ENCODE peak calls at places on chromosome 15, in nine cellular contexts. D is AG04449, W is cardiac fibroblast, R is lower leg skin, F is HCT116, H is mesendoderm, A is left lung, V is AG10803, N is DND-41. O is an unnamed sample.

GRCh38 chr15:63860161-63860954 is 26.6 kb upstream of the HERC1 start:
- DNase-seq in D (no peak), W (no peak), R (no peak), F (no peak), H (no peak), A (no peak), V (no peak), N (peak; percentile 73), O (no peak)

GRCh38 chr15:48975713-48976419 is 12.1 kb upstream of the SHC4 start:
- DNase-seq in D (no peak), W (peak; percentile 81), R (peak; percentile 47), F (peak; percentile 51), H (peak; percentile 92), A (peak; percentile 94), V (peak; percentile 73), N (peak; percentile 84), O (peak; percentile 69)

GRCh38 chr15:35484231-35484945 is 61.6 kb downstream of the DPH6 start:
- DNase-seq in D (no peak), W (peak; percentile 9), R (no peak), F (no peak), H (peak; percentile 6), A (no peak), V (no peak), N (no peak), O (no peak)

GRCh38 chr15:83110361-83110760 is 2.9 kb downstream of the TM6SF1 start:
- DNase-seq in D (no peak), W (no peak), R (no peak), F (no peak), H (no peak), A (no peak), V (no peak), N (no peak), O (no peak)

GRCh38 chr15:36334059-36334458 is 245.4 kb upstream of the CDIN1 start:
- DNase-seq in D (no peak), W (peak; percentile 51), R (no peak), F (no peak), H (peak; percentile 26), A (no peak), V (peak; percentile 43), N (no peak), O (peak; percentile 66)

GRCh38 chr15:71687902-71688508 is 122.3 kb upstream of the NR2E3 start:
- DNase-seq in D (peak; percentile 44), W (peak; percentile 50), R (no peak), F (no peak), H (no peak), A (no peak), V (no peak), N (no peak), O (peak; percentile 64)

GRCh38 chr15:70501849-70502248 is 261.5 kb downstream of the UACA start:
- DNase-seq in D (no peak), W (no peak), R (no peak), F (no peak), H (no peak), A (no peak), V (no peak), N (no peak), O (no peak)

GRCh38 chr15:33154366-33155166 is 39.9 kb downstream of the FMN1 start:
- DNase-seq in D (peak; percentile 86), W (peak; percentile 68), R (peak; percentile 73), F (no peak), H (no peak), A (no peak), V (peak; percentile 92), N (no peak), O (peak; percentile 51)

GRCh38 chr15:45588199-45588910 is 1.2 kb downstream of the BLOC1S6 start:
- DNase-seq in D (no peak), W (peak; percentile 30), R (no peak), F (no peak), H (no peak), A (no peak), V (no peak), N (no peak), O (no peak)

GRCh38 chr15:42359249-42359648 is at the start of gene CAPN3:
- DNase-seq in D (no peak), W (no peak), R (no peak), F (no peak), H (no peak), A (no peak), V (no peak), N (no peak), O (no peak)

GRCh38 chr15:62739507-62739906 is 303.0 kb upstream of the TPM1 start:
- DNase-seq in D (peak; percentile 71), W (peak; percentile 61), R (no peak), F (no peak), H (peak; percentile 81), A (no peak), V (peak; percentile 76), N (no peak), O (peak; percentile 29)

GRCh38 chr15:82936966-82937647 is 15.4 kb downstream of the HOMER2 start:
- DNase-seq in D (no peak), W (peak; percentile 32), R (no peak), F (no peak), H (no peak), A (no peak), V (peak; percentile 73), N (no peak), O (peak; percentile 39)

GRCh38 chr15:22265056-22265945 is 185.0 kb downstream of the OR4M2 start:
- DNase-seq in D (no peak), W (no peak), R (no peak), F (no peak), H (no peak), A (no peak), V (no peak), N (no peak), O (no peak)

GRCh38 chr15:75861750-75862402 is 18.6 kb downstream of the UBE2Q2 start:
- DNase-seq in D (no peak), W (peak; percentile 34), R (no peak), F (no peak), H (no peak), A (no peak), V (peak; percentile 31), N (no peak), O (peak; percentile 24)

GRCh38 chr15:37773111-37773860 is 161.2 kb upstream of the TMCO5A start:
- DNase-seq in D (peak; percentile 87), W (peak; percentile 54), R (no peak), F (no peak), H (no peak), A (no peak), V (peak; percentile 82), N (no peak), O (peak; percentile 81)

GRCh38 chr15:39243396-39243795 is 337.5 kb upstream of the THBS1 start:
- DNase-seq in D (no peak), W (peak; percentile 28), R (no peak), F (no peak), H (peak; percentile 28), A (no peak), V (peak; percentile 90), N (no peak), O (no peak)

GRCh38 chr15:88904808-88905327 is 8.3 kb downstream of the MFGE8 start:
- DNase-seq in D (no peak), W (peak; percentile 85), R (peak; percentile 86), F (no peak), H (peak; percentile 91), A (peak; percentile 90), V (peak; percentile 76), N (peak; percentile 79), O (peak; percentile 70)

GRCh38 chr15:98526094-98526493 is 122.2 kb upstream of the IGF1R start:
- DNase-seq in D (no peak), W (no peak), R (no peak), F (no peak), H (no peak), A (no peak), V (no peak), N (no peak), O (no peak)
- H3K4me3 ChIP-seq in D (no peak overlapping the region), W (no peak overlapping the region), R (no peak overlapping the region), F (no peak overlapping the region), H (no peak overlapping the region), A (no peak overlapping the region), V (no peak overlapping the region), N (no peak overlapping the region), O (no peak overlapping the region)

GRCh38 chr15:68843425-68844311 is 23.0 kb upstream of the ANP32A start:
- DNase-seq in D (no peak), W (peak; percentile 29), R (no peak), F (no peak), H (peak; percentile 69), A (peak; percentile 82), V (no peak), N (no peak), O (peak; percentile 1)
- H3K4me3 ChIP-seq in D (peak overlapping the region; percentile 40), W (peak overlapping the region; percentile 24), R (no peak overlapping the region), F (no peak overlapping the region), H (no peak overlapping the region), A (peak overlapping the region; percentile 9), V (peak overlapping the region; percentile 42), N (no peak overlapping the region), O (peak overlapping the region; percentile 50)

GRCh38 chr15:95298729-95299128 is 1031.8 kb upstream of the NR2F2 start:
- DNase-seq in D (no peak), W (no peak), R (no peak), F (no peak), H (no peak), A (no peak), V (no peak), N (peak; percentile 8), O (no peak)

GRCh38 chr15:95302809-95303208 is 1027.7 kb upstream of the NR2F2 start:
- DNase-seq in D (no peak), W (no peak), R (no peak), F (no peak), H (no peak), A (no peak), V (no peak), N (no peak), O (no peak)

GRCh38 chr15:95303659-95304058 is 1026.8 kb upstream of the NR2F2 start:
- DNase-seq in D (no peak), W (no peak), R (no peak), F (no peak), H (no peak), A (no peak), V (no peak), N (no peak), O (no peak)

GRCh38 chr15:95302206-95302605 is 1028.3 kb upstream of the NR2F2 start:
- DNase-seq in D (no peak), W (peak; percentile 80), R (no peak), F (no peak), H (peak; percentile 79), A (no peak), V (peak; percentile 17), N (no peak), O (no peak)

DNA sequence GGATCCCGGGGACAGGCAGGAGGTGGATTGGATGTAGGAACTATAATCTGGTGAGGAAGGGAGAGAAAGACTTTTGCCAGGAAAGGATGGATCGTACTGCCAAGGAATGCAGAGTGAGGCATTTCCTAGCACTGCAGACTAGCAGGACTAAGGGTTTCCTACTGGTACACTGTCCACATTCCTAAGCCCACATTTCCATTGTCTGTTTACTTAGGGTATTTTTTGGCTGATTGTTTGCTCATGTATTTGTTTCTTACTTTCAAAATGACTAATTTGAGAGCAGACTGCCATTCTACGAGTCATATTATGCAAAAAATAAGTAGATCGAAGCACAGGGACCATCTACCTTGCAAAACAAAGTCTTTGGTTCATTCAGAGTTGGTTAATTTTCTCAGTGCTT is 1029.5 kb upstream of the NR2F2 start:
- DNase-seq in D (no peak), W (peak; percentile 92), R (no peak), F (no peak), H (no peak), A (no peak), V (peak; percentile 54), N (no peak), O (no peak)
- H3K4me3 ChIP-seq in D (no peak overlapping the region), W (no peak overlapping the region), R (no peak overlapping the region), F (no peak overlapping the region), H (no peak overlapping the region), A (no peak overlapping the region), V (no peak overlapping the region), N (no peak overlapping the region), O (no peak overlapping the region)

GRCh38 chr15:58518626-58519025 is 86.8 kb downstream of the LIPC start:
- DNase-seq in D (no peak), W (no peak), R (no peak), F (no peak), H (no peak), A (no peak), V (no peak), N (peak; percentile 13), O (no peak)
- H3K4me3 ChIP-seq in D (no peak overlapping the region), W (no peak overlapping the region), R (no peak overlapping the region), F (no peak overlapping the region), H (no peak overlapping the region), A (no peak overlapping the region), V (no peak overlapping the region), N (no peak overlapping the region), O (no peak overlapping the region)

O was measured in brain microvascular endothelial cell.